ENCODE peak calls at places on chromosomes 2 and 18, in seven cellular contexts. V, H, I, N, C, T and X are unnamed samples.

GRCh38 chr2:96109931-96110511 is 6.3 kb downstream of the ADRA2B start:
- DNase-seq in V (no peak), H (no peak), I (no peak), N (no peak), C (no peak), T (no peak), X (no peak)

GRCh38 chr2:62185828-62186483 is 10.0 kb upstream of the B3GNT2 start:
- DNase-seq in V (no peak), H (no peak), I (no peak), N (no peak), C (no peak), T (no peak), X (no peak)

GRCh38 chr2:33437297-33437696 is 39.2 kb upstream of the RASGRP3 start:
- DNase-seq in V (no peak), H (no peak), I (no peak), N (peak), C (no peak), T (no peak), X (no peak)

GRCh38 chr18:35127201-35127600 is 86.0 kb downstream of the MAPRE2 start:
- DNase-seq in V (no peak), H (no peak), I (no peak), N (peak), C (no peak), T (no peak), X (no peak)

GRCh38 chr2:199932312-199932855 is 21.3 kb downstream of the C2orf69 start:
- DNase-seq in V (no peak), H (no peak), I (no peak), N (no peak), C (no peak), T (no peak), X (no peak)

GRCh38 chr2:165016772-165017411 is 61.6 kb upstream of the SLC38A11 start:
- DNase-seq in V (no peak), H (no peak), I (no peak), N (peak), C (peak), T (peak), X (no peak)

GRCh38 chr2:146363731-146364130 is 1481.1 kb upstream of the ACVR2A start:
- DNase-seq in V (no peak), H (no peak), I (no peak), N (no peak), C (no peak), T (no peak), X (no peak)

GRCh38 chr2:171985076-171985475 is 14.7 kb upstream of the METAP1D start:
- DNase-seq in V (no peak), H (no peak), I (no peak), N (no peak), C (no peak), T (no peak), X (no peak)

GRCh38 chr18:51153659-51154371 is 43.7 kb downstream of the MEX3C start:
- DNase-seq in V (no peak), H (no peak), I (no peak), N (no peak), C (no peak), T (no peak), X (no peak)

DNA sequence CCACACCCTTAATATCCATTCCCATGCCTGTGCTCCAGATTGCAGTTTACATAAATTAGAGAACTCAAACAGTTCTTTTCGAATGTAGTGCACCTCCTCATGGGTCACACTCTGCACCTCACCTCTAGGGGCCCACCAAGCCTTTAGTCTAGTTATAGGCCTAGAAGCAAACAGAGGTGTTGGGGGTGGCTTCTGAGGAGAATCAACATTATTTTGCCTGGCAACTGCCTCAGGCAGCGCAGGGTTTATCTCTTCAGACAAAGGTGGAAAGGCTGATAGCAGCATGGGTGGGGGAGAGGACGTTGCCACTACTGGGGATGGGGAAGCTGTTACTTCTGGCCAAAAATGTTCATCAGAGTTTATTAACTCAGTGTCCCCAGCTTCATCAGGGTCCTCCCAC is 5.0 kb upstream of the GYPC start:
- DNase-seq in V (no peak), H (no peak), I (no peak), N (no peak), C (no peak), T (no peak), X (no peak)
- TF ChIP-seq CTCF in V (no peak), H (no peak), I (no peak), N (no peak), C (no peak), T (no peak), X (no peak)

GRCh38 chr2:68362069-68362468 is 3.0 kb upstream of the PLEK start:
- DNase-seq in V (peak), H (peak), I (peak), N (peak), C (peak), T (peak), X (peak)

GRCh38 chr2:68352651-68353386 is 12.3 kb upstream of the PLEK start:
- DNase-seq in V (no peak), H (no peak), I (no peak), N (no peak), C (no peak), T (no peak), X (no peak)

GRCh38 chr2:68359889-68360288 is 5.2 kb upstream of the PLEK start:
- DNase-seq in V (no peak), H (no peak), I (no peak), N (no peak), C (no peak), T (no peak), X (no peak)

GRCh38 chr2:68356599-68357239 is 8.4 kb upstream of the PLEK start:
- DNase-seq in V (no peak), H (no peak), I (no peak), N (no peak), C (no peak), T (no peak), X (no peak)

GRCh38 chr2:68357608-68358337 is 7.3 kb upstream of the PLEK start:
- DNase-seq in V (peak), H (no peak), I (peak), N (peak), C (peak), T (peak), X (peak)
- TF ChIP-seq CTCF in V (no peak), H (peak), I (no peak), N (peak), C (no peak), T (no peak), X (peak)

DNA sequence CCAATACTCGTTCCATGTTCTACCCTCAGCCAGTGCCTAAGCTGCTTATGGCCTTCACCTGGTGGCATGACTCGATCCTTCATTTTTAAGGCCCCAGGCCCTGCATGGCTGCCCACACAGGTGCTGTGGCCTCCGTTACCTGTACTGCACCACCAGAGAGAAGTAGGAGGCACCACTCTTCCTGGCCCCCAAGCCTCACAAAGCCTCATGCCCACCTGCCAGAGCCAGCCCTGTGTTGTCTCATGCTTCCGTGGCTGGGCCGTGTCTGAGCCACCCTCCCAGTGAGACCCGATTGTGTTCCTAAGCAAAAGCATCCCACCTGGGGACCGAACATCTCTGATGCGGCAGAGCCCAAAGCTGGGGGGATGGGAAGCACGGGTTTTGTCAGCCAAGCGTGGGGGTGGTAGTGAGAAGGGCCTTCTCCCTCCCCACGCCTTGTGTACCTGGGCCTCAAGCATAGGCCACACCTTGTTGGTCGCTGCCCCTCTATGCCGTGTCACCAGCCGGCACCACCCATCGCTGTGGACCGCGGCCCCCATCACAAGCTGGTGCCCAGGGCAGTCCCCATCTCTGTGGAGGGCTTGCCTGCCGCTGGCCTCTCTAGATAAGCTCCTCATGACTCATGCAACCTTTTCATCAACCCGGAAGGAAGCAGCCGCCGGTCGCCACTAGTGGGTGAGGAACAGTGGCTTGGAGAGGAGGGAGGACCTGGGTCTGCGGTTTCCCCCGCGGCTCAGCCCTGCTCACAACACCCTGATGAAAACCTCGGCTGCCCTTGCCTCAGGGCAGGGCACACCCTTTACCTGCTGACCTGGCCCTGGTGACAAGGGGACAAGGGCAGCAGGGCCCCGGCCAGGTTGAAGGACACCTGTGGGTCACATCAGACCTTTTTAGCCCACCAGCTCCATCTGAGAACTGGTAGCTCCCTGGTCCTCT is 2.7 kb upstream of the RNPEPL1 start:
- DNase-seq in V (peak), H (peak), I (peak), N (peak), C (peak), T (peak), X (peak)
- TF ChIP-seq CTCF in V (no peak), H (no peak), I (no peak), N (no peak), C (no peak), T (no peak), X (no peak)

GRCh38 chr2:207743514-207743913 is 26.2 kb downstream of the FZD5 start:
- DNase-seq in V (no peak), H (no peak), I (no peak), N (no peak), C (no peak), T (no peak), X (no peak)
- TF ChIP-seq CTCF in V (no peak), H (no peak), I (no peak), N (no peak), C (no peak), T (no peak), X (no peak)

GRCh38 chr2:213275265-213275664 is 9.0 kb upstream of the SPAG16 start:
- DNase-seq in V (no peak), H (no peak), I (no peak), N (no peak), C (no peak), T (no peak), X (no peak)
- TF ChIP-seq CTCF in V (no peak), H (no peak), I (no peak), N (no peak), C (no peak), T (no peak), X (no peak)

GRCh38 chr18:47993409-47993808 is 63.0 kb upstream of the SMAD2 start:
- DNase-seq in V (no peak), H (peak), I (no peak), N (no peak), C (no peak), T (no peak), X (no peak)
- TF ChIP-seq CTCF in V (no peak), H (no peak), I (no peak), N (no peak), C (no peak), T (no peak), X (no peak)

DNA sequence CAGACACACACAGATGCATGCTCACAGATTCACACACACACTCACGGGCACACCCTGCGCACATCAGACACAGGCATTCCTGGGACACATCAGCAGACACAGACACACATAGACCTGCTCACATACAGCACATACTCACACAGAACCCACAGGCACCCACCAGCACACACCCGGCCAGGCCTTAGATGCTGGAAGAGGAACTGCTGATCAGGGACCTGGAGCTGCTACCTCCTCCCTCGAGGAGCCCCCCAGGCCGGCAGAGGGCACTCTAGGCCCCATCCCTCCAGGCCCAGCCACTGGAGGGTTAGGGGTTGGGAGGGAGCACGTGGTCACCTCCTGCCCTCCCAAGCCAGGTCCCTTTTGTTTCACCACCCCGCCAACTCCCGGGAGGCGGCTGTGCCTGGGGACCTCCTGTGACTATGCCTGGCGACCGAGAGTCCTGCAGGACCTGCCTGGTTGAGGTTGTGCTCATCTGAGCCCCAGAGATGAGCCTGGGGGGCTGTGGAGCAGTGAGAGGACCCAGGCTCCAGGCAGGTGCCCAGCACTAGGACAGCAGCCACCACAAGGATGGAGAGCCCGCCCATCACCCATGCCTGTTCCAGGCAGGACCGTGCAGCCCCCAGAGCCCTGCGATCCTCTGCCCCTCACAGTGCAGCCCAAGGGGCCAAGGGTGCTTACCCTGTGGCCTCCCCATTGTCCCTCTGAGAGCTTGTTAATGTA is 21.0 kb upstream of the PTMA start:
- DNase-seq in V (no peak), H (no peak), I (peak), N (peak), C (peak), T (peak), X (peak)
- TF ChIP-seq CTCF in V (peak), H (peak), I (peak), N (peak), C (peak), T (peak), X (peak)

GRCh38 chr18:59446012-59446411 is 86.9 kb upstream of the LMAN1 start:
- DNase-seq in V (no peak), H (no peak), I (no peak), N (no peak), C (no peak), T (no peak), X (no peak)
- TF ChIP-seq CTCF in V (no peak), H (no peak), I (no peak), N (no peak), C (no peak), T (no peak), X (no peak)

DNA sequence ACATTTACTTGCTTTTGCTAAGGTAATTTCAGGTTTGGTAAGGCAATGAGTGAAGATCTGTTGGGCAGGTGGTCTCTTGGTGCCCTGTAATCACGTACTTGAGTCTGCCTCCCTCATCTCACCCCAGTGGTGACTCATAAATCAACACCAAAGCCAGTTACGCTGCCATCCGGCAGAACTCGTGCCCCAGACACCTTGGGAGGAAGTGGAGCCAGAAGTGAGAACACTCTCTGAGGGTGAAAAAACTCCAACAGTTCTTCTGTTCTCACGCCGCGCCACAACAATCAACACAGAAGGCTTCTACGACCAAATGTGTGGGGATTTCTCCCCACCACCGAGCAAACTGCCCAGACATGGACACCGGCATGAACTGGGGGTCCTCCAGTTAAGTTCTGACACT is 206.2 kb downstream of the ARL4C start:
- DNase-seq in V (no peak), H (peak), I (no peak), N (peak), C (no peak), T (no peak), X (peak)
- TF ChIP-seq CTCF in V (no peak), H (no peak), I (no peak), N (no peak), C (no peak), T (no peak), X (no peak)

DNA sequence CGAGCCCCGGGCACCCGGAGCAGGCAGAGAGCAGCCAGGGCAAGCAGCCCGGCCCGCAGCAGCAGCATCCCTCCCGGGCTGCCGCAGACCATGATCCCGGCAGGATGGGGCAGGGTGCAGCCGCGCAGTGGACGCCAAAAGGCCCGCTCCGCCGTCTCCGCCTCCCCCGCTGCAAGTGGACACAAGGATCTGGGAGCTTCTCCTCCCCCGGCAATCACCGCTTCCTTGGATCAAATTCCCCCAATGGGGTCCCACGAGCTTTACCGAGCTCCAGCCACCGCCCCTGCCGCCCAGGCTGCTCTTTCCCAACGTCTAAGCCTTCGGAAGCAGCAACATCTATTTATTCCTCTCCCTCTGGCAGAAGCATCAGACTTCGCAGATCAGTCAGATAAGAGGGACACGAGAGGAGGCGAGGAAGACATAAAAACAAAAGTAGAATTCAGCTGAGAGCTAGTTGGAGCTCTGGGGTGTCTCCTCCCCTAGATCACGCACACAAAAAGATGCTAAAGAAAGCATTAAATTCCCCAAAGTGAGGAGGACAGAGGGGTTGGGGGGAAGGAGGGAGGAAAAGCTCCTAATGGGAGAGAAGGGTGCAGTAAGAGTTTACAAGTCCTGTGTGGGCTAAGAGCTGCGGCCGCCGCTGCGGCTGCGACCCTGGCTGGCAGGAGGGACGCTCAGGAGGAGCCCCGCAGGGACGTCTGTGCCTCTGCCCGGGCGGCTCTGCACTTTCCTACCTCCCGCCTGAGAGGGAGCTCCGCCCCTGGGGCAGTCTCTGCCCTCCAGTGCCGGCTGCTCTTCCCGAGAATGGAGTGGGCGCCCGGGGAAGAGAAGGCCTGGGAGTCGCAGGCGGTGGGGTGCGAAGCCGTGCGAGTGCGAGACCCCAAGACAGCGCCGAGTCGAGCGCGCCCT is at the start of gene FRZB:
- DNase-seq in V (peak), H (peak), I (peak), N (peak), C (peak), T (peak), X (peak)
- TF ChIP-seq CTCF in V (no peak), H (no peak), I (no peak), N (no peak), C (no peak), T (no peak), X (no peak)